ENCODE peak calls at places on chromosomes 1 and 21, in eight cellular contexts. E is CD4-positive, CD25-positive, alpha-beta regulatory T cell; S is transverse colon; P is colonic mucosa; A is tibial artery; K is ovary; U is aorta; W is psoas muscle. R is an unnamed sample. For H3K36me3, the result is how much of the 10 kb centered on the place peaks cover.

GRCh38 chr1:198492872-198493271 is 47.6 kb downstream of the ATP6V1G3 start:
- DNase-seq in K (no peak), E (no peak), W (no peak), P (no peak), S (no peak), A (no peak), U (no peak), R (no peak)

GRCh38 chr1:12188657-12189327 is 22.0 kb downstream of the TNFRSF1B start:
- DNase-seq in P (no peak), S (no peak), W (no peak), K (no peak), A (no peak), E (no peak), U (no peak), R (no peak)

GRCh38 chr1:165898837-165899236 is 71.4 kb downstream of the UCK2 start:
- DNase-seq in E (no peak), W (peak), P (no peak), S (no peak), A (peak), U (peak), K (no peak), R (no peak)

GRCh38 chr1:223056802-223057201 is 86.2 kb downstream of the TLR5 start:
- DNase-seq in U (no peak), K (no peak), S (no peak), W (no peak), E (no peak), A (no peak), P (no peak), R (no peak)

GRCh38 chr1:84370831-84371394 is 27.4 kb upstream of the DNASE2B start:
- DNase-seq in W (no peak), P (no peak), A (no peak), U (no peak), E (no peak), K (no peak), S (no peak), R (no peak)

GRCh38 chr1:24775348-24775747 is 30.1 kb downstream of the CLIC4 start:
- DNase-seq in U (no peak), K (no peak), S (no peak), P (no peak), W (no peak), A (no peak), E (no peak), R (no peak)

GRCh38 chr1:47931395-47931794 is 65.8 kb downstream of the TRABD2B start:
- DNase-seq in S (peak), P (peak), E (no peak), A (no peak), U (no peak), K (no peak), W (no peak), R (no peak)

GRCh38 chr1:19625264-19625663 is 18.8 kb upstream of the NBL1 start:
- DNase-seq in E (no peak), K (no peak), W (no peak), A (no peak), U (no peak), P (no peak), S (no peak), R (no peak)

GRCh38 chr1:150149490-150150453 is at the start of gene PLEKHO1:
- DNase-seq in S (peak), E (peak), A (peak), W (peak), K (peak), U (peak), P (peak), R (peak)

GRCh38 chr1:35557118-35557610 is at the start of gene KIAA0319L:
- DNase-seq in K (peak), E (no peak), A (peak), P (peak), W (peak), S (peak), U (peak), R (no peak)

GRCh38 chr1:61287734-61288133 is 205.4 kb downstream of the NFIA start:
- DNase-seq in A (no peak), U (no peak), W (no peak), P (no peak), K (no peak), S (no peak), E (no peak), R (no peak)

GRCh38 chr21:15617968-15618367 is 111.8 kb upstream of the USP25 start:
- DNase-seq in S (no peak), A (no peak), P (no peak), E (no peak), K (no peak), U (no peak), W (no peak), R (no peak)

GRCh38 chr1:22665752-22666151 is 12.7 kb downstream of the C1QB start:
- DNase-seq in W (no peak), S (peak), U (no peak), E (no peak), A (no peak), P (no peak), K (peak), R (no peak)

GRCh38 chr1:42658880-42659337 is 686 bp downstream of the PPIH start:
- DNase-seq in E (no peak), U (no peak), A (no peak), K (no peak), S (no peak), W (no peak), P (no peak), R (no peak)

GRCh38 chr1:153349363-153350340 is 1.0 kb upstream of the PGLYRP4 start:
- DNase-seq in A (no peak), W (no peak), S (no peak), P (peak), K (no peak), E (no peak), U (no peak), R (no peak)

GRCh38 chr1:44721521-44722361 is 9.2 kb downstream of the RNU5D-1 start:
- DNase-seq in S (peak), K (no peak), U (peak), A (peak), P (no peak), W (no peak), E (peak), R (peak)

GRCh38 chr1:234214129-234214910 is 158.9 kb upstream of the COA6 start:
- DNase-seq in E (peak), A (peak), S (peak), U (peak), P (no peak), W (peak), K (no peak), R (peak)

GRCh38 chr1:20248954-20249612 is 41.6 kb upstream of the VWA5B1 start:
- DNase-seq in E (peak), S (no peak), W (no peak), U (no peak), K (no peak), P (no peak), A (no peak), R (peak)

GRCh38 chr1:51622455-51622913 is 5.6 kb downstream of the OSBPL9 start:
- DNase-seq in W (peak), K (no peak), S (peak), P (peak), E (no peak), U (peak), A (peak), R (no peak)

GRCh38 chr1:106047210-106047609 is 1009.3 kb upstream of the PRMT6 start:
- DNase-seq in E (no peak), U (no peak), A (no peak), W (no peak), S (no peak), P (no peak), K (no peak), R (no peak)

GRCh38 chr1:198638894-198639319 is at the start of gene PTPRC:
- DNase-seq in W (no peak), K (no peak), E (peak), U (no peak), A (no peak), S (no peak), P (no peak), R (peak)

GRCh38 chr1:26083246-26083645 is 15.8 kb upstream of the TRIM63 start:
- DNase-seq in E (no peak), K (no peak), W (peak), P (no peak), A (no peak), S (no peak), U (no peak), R (no peak)

GRCh38 chr1:108644984-108645383 is 15.9 kb downstream of the HENMT1 start:
- DNase-seq in E (peak), K (no peak), W (no peak), A (no peak), P (peak), U (no peak), S (peak), R (peak)

GRCh38 chr1:39933956-39934941 is 20.7 kb upstream of the MFSD2A start:
- DNase-seq in E (no peak), S (peak), U (peak), P (peak), A (peak), K (peak), W (peak), R (no peak)

GRCh38 chr1:30745156-30745833 is 12.3 kb downstream of the LAPTM5 start:
- DNase-seq in A (no peak), S (no peak), U (no peak), P (no peak), K (no peak), E (peak), W (no peak), R (no peak)

GRCh38 chr1:227726924-227727599 is 8.0 kb downstream of the JMJD4 start:
- DNase-seq in P (no peak), K (no peak), E (no peak), W (no peak), A (no peak), U (no peak), S (no peak), R (no peak)

GRCh38 chr1:59154406-59154805 is 142.5 kb upstream of the FGGY start:
- DNase-seq in W (no peak), K (no peak), A (no peak), S (no peak), U (no peak), E (no peak), P (no peak), R (no peak)

GRCh38 chr1:58931024-58931423 is 147.2 kb upstream of the JUN start:
- DNase-seq in P (no peak), U (no peak), E (no peak), K (no peak), S (no peak), W (no peak), A (no peak), R (no peak)

GRCh38 chr1:6701437-6702153 is at the start of gene DNAJC11:
- DNase-seq in S (peak), U (peak), W (peak), K (peak), P (peak), A (peak), E (peak), R (peak)

GRCh38 chr1:226202246-226202645 is 15.7 kb upstream of the ACBD3 start:
- DNase-seq in P (no peak), A (no peak), U (no peak), W (no peak), S (no peak), E (no peak), K (no peak), R (no peak)

GRCh38 chr1:246814890-246815289 is 90.7 kb downstream of the SCCPDH start:
- DNase-seq in S (no peak), E (no peak), A (no peak), P (no peak), U (no peak), K (no peak), W (no peak), R (no peak)

GRCh38 chr1:54477153-54477561 is 70.9 kb upstream of the ACOT11 start:
- DNase-seq in U (no peak), E (peak), S (no peak), W (no peak), A (no peak), P (no peak), K (no peak), R (no peak)

GRCh38 chr1:26853156-26853555 is 9.8 kb upstream of the SFN start:
- DNase-seq in P (peak), W (peak), U (peak), S (peak), A (peak), K (peak), E (peak), R (peak)

GRCh38 chr1:234997201-234998173 is 131.2 kb downstream of the TOMM20 start:
- DNase-seq in A (peak), K (peak), S (peak), W (peak), E (no peak), U (peak), P (peak), R (no peak)

GRCh38 chr1:79259390-79260336 is 253.1 kb upstream of the ADGRL4 start:
- DNase-seq in A (no peak), U (no peak), K (no peak), W (no peak), S (no peak), P (no peak), E (no peak), R (no peak)

GRCh38 chr1:109235137-109235536 is 14.2 kb upstream of the CELSR2 start:
- DNase-seq in S (no peak), W (no peak), A (no peak), E (no peak), K (no peak), U (no peak), P (no peak), R (no peak)

GRCh38 chr21:33771976-33772375 is 129.7 kb downstream of the ITSN1 start:
- DNase-seq in K (no peak), W (no peak), A (no peak), U (no peak), E (no peak), P (no peak), S (no peak), R (no peak)

GRCh38 chr21:33780631-33781030 is 135.0 kb downstream of the ATP5PO start:
- DNase-seq in K (no peak), S (no peak), W (no peak), P (no peak), E (no peak), U (no peak), A (no peak), R (no peak)

GRCh38 chr21:33770542-33770941 is 128.2 kb downstream of the ITSN1 start:
- DNase-seq in W (no peak), E (no peak), S (no peak), A (no peak), U (no peak), P (no peak), K (no peak), R (no peak)

DNA sequence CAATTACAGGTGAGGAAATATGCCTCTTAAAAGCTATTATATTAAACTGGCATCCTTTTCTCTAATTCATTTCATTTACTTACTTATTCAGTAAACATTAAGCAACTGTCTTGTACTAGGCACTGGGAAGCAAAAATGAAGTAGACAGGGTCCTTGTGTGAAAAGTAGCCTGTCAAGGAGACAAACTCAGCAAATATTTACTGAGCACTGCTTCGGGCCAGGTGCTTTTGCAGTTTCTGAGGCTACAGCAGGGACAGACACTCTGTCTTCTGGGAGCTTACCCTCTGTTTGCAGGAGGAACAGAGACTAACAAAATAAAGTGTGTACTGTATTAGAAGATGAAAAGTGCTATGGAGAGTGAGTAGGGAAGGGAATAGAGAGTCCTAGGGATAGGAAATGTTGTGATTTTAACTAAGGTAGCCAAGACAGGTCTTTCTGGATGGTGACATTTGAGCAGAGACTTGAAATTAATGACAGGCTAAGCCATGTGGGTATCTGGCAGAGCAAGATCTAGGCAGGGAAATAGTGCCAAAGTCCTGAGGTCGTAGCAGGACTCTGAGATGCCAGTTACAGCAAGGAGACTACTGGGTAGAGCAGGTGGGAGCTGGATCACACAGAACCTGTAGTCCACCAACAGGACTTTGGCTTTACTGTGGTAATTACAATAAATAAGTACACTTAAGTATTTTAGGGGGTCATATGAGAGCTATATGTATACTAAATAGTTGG is 133.0 kb downstream of the ITSN1 start:
- DNase-seq in U (no peak), A (no peak), S (no peak), W (no peak), E (no peak), K (no peak), P (no peak), R (no peak)
- H3K36me3 ChIP-seq in U (under half), A (under half), S (under half), W (under half), E (under half), K (under half), P (under half), R (under half)

DNA sequence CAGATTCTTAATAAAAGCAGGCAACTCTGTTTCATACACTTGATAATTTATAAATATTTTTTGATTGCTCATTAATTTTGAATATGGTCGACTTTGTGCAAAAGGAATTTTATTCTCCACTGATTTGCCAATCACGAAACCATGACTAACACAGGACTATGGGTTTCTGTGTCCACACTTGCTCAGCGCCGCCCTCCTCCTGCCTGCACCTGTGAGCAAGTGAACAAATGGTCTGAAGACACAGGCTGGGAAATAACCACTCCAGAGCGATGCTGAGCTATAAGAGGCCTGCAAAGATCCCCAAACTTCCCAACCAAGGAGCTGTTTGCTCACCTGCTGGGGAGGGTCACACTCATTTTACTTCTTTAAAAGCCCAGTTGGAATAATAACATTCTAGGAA is 19.6 kb downstream of the ABCB10 start:
- DNase-seq in E (no peak), A (no peak), K (no peak), P (no peak), S (no peak), U (no peak), W (no peak), R (no peak)
- H3K36me3 ChIP-seq in E (half or more), A (half or more), K (under half), P (under half), S (under half), U (under half), W (under half), R (under half)

GRCh38 chr1:115832651-115833050 is 8.3 kb downstream of the NHLH2 start:
- DNase-seq in U (no peak), W (no peak), E (no peak), K (no peak), P (no peak), S (no peak), A (no peak), R (no peak)
- H3K36me3 ChIP-seq in U (under half), W (under half), E (under half), K (under half), P (under half), S (under half), A (under half), R (under half)

GRCh38 chr1:151713044-151713443 is 3.6 kb downstream of the CELF3 start:
- DNase-seq in U (no peak), K (no peak), E (no peak), P (peak), S (peak), W (no peak), A (no peak), R (no peak)

GRCh38 chr1:151714820-151715725 is 1.5 kb downstream of the CELF3 start:
- DNase-seq in W (no peak), K (no peak), P (no peak), A (no peak), U (no peak), E (no peak), S (no peak), R (no peak)

GRCh38 chr1:151715726-151716404 is 738 bp downstream of the CELF3 start:
- DNase-seq in W (no peak), E (no peak), A (no peak), P (no peak), K (no peak), U (no peak), S (no peak), R (no peak)

GRCh38 chr1:151711940-151712339 is 4.7 kb downstream of the CELF3 start:
- DNase-seq in U (no peak), S (no peak), P (no peak), A (no peak), E (no peak), K (no peak), W (no peak), R (no peak)

DNA sequence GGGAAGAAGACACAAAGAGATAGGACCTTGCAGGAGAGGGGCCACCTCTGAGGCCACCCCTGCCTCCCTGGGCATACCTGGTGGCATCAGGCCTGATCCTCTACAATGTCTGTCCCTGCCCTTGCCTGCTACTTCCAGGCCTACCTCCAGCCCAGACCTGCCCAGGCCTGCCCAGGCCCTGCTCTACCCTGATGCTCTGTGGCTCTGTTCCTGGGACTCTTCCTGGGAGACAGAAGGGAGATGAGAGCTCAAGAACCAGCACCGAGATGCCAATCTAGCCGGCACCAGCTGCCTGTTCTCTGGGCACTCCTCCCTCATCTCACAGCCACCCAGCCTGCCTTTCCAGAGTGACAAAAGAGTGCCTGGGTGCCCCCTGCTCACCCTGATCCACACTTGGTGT is 2.7 kb downstream of the CELF3 start:
- DNase-seq in E (no peak), W (no peak), A (no peak), P (no peak), K (no peak), U (no peak), S (no peak), R (no peak)
- H3K36me3 ChIP-seq in E (under half), W (under half), A (under half), P (under half), K (under half), U (under half), S (under half), R (under half)

DNA sequence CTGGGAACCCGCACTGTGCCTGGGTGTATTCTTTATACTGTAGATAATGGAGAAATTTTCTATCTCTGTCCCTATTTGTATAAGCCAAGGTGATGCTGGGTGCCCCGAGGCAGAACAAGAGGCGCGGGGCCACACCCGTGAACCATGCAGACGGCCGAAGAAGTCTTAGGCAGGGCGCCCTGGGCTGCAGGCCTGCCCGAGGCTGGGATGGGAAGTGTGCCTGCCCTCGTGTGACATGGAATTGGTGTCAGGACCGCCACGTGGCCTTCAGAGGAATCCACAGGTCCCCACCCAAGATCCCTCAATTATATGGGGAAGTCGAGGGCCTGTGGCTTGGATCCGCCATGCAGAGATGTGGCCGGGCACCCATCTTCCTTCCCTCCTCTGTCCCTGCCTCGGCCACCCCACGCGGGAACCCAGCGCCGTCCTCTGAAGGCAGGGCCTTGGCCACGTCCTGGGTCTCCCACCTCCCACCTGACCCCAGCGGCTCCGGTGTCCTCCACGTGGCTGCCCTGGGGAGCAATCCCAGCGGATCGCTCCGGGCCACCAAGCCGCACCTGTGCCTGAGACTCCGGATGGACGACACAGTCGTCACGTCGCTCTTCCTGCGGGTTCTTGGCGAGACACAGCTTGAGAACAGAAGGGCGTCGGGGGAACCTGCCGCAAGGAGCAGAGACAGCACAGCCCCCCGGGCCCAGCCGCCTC is 19.9 kb upstream of the ARHGEF16 start:
- DNase-seq in A (no peak), P (no peak), E (no peak), K (no peak), S (no peak), U (peak), W (peak), R (no peak)
- H3K36me3 ChIP-seq in A (half or more), P (under half), E (under half), K (under half), S (under half), U (under half), W (under half), R (under half)

GRCh38 chr1:231016966-231017365 is 23.1 kb downstream of the FAM89A start:
- DNase-seq in E (no peak), A (no peak), S (no peak), K (no peak), P (no peak), W (no peak), U (no peak), R (no peak)
- H3K36me3 ChIP-seq in E (under half), A (under half), S (under half), K (under half), P (under half), W (under half), U (under half), R (under half)

GRCh38 chr1:159994896-159995295 is 36.9 kb downstream of the PIGM start:
- DNase-seq in A (no peak), K (no peak), U (no peak), S (no peak), E (no peak), P (no peak), W (no peak), R (no peak)
- H3K36me3 ChIP-seq in A (under half), K (under half), U (under half), S (under half), E (under half), P (under half), W (under half), R (under half)

R was measured in CD4-positive, alpha-beta memory T cell.